ENCODE peak calls at places on chromosome 4, in six cellular contexts. U, X, H, E, L and N are unnamed samples.

GRCh38 chr4:142211444-142211843 is 575.1 kb downstream of the IL15 start:
- DNase-seq in U (no peak), X (no peak), H (peak; percentile 16), E (no peak), L (no peak), N (no peak)

GRCh38 chr4:15847746-15848145 is 69.6 kb downstream of the CD38 start:
- DNase-seq in U (no peak), X (no peak), H (no peak), E (no peak), L (no peak), N (no peak)

GRCh38 chr4:1928356-1929235 is 57.4 kb downstream of the NSD2 start:
- DNase-seq in U (peak; percentile 37), X (no peak), H (no peak), E (no peak), L (no peak), N (no peak)

GRCh38 chr4:6715704-6716017 is 313 bp upstream of the BLOC1S4 start:
- DNase-seq in U (no peak), X (no peak), H (no peak), E (no peak), L (no peak), N (no peak)

GRCh38 chr4:113858924-113859323 is 97.4 kb upstream of the CAMK2D start:
- DNase-seq in U (no peak), X (no peak), H (no peak), E (no peak), L (no peak), N (no peak)

GRCh38 chr4:147761218-147761883 is 29.5 kb downstream of the ARHGAP10 start:
- DNase-seq in U (no peak), X (no peak), H (no peak), E (no peak), L (no peak), N (no peak)

GRCh38 chr4:182643801-182644311 is 273.3 kb downstream of the DCTD start:
- DNase-seq in U (peak; percentile 96), X (no peak), H (no peak), E (no peak), L (no peak), N (no peak)

GRCh38 chr4:48173055-48173991 is 39.3 kb upstream of the TXK start:
- DNase-seq in U (peak; percentile 52), X (no peak), H (peak; percentile 52), E (no peak), L (no peak), N (no peak)

GRCh38 chr4:21830272-21830671 is 118.3 kb downstream of the KCNIP4 start:
- DNase-seq in U (peak; percentile 11), X (no peak), H (no peak), E (no peak), L (no peak), N (no peak)

GRCh38 chr4:2931765-2932560 is 31.2 kb downstream of the NOP14 start:
- DNase-seq in U (no peak), X (peak; percentile 61), H (no peak), E (no peak), L (no peak), N (no peak)

GRCh38 chr4:156654410-156654809 is 317.2 kb downstream of the PDGFC start:
- DNase-seq in U (peak; percentile 85), X (no peak), H (peak; percentile 92), E (no peak), L (no peak), N (no peak)

GRCh38 chr4:138259801-138260200 is 17.7 kb upstream of the SLC7A11 start:
- DNase-seq in U (peak; percentile 82), X (no peak), H (peak; percentile 65), E (peak; percentile 55), L (no peak), N (no peak)

GRCh38 chr4:176792348-176793059 is at the start of gene VEGFC:
- DNase-seq in U (peak; percentile 77), X (peak; percentile 24), H (peak; percentile 66), E (no peak), L (no peak), N (no peak)

GRCh38 chr4:74376888-74377483 is 12.0 kb downstream of the EREG start:
- DNase-seq in U (peak; percentile 58), X (no peak), H (peak; percentile 60), E (no peak), L (no peak), N (peak; percentile 30)

GRCh38 chr4:42411803-42412202 is 14.5 kb downstream of the SHISA3 start:
- DNase-seq in U (no peak), X (no peak), H (no peak), E (no peak), L (no peak), N (no peak)

GRCh38 chr4:183327827-183328226 is 5.6 kb upstream of the CLDN24 start:
- DNase-seq in U (no peak), X (no peak), H (no peak), E (no peak), L (no peak), N (no peak)

GRCh38 chr4:104524591-104524990 is 29.9 kb upstream of the CXXC4 start:
- DNase-seq in U (peak; percentile 73), X (no peak), H (no peak), E (no peak), L (no peak), N (no peak)

GRCh38 chr4:134147941-134148340 is 53.6 kb downstream of the PABPC4L start:
- DNase-seq in U (no peak), X (no peak), H (no peak), E (no peak), L (no peak), N (no peak)

GRCh38 chr4:1369484-1370079 is 22.6 kb downstream of the UVSSA start:
- DNase-seq in U (no peak), X (no peak), H (no peak), E (no peak), L (no peak), N (no peak)

GRCh38 chr4:1748465-1748995 is 27.2 kb downstream of the TACC3 start:
- DNase-seq in U (peak; percentile 37), X (peak; percentile 81), H (peak; percentile 55), E (no peak), L (peak; percentile 48), N (peak; percentile 91)

GRCh38 chr4:82367438-82368097 is 6.2 kb downstream of the HNRNPD start:
- DNase-seq in U (peak; percentile 27), X (no peak), H (no peak), E (no peak), L (no peak), N (no peak)

GRCh38 chr4:82362565-82362964 is 11.2 kb downstream of the HNRNPD start:
- DNase-seq in U (no peak), X (no peak), H (no peak), E (no peak), L (no peak), N (no peak)

GRCh38 chr4:82360298-82361177 is 13.3 kb downstream of the HNRNPD start:
- DNase-seq in U (no peak), X (no peak), H (peak; percentile 40), E (no peak), L (peak; percentile 12), N (peak; percentile 29)

GRCh38 chr4:82358773-82359324 is 14.9 kb downstream of the HNRNPD start:
- DNase-seq in U (no peak), X (no peak), H (no peak), E (no peak), L (no peak), N (no peak)

GRCh38 chr4:82363896-82364487 is 9.8 kb downstream of the HNRNPD start:
- DNase-seq in U (no peak), X (no peak), H (no peak), E (no peak), L (no peak), N (no peak)
- H3K4me1 ChIP-seq in U (peaks cover 2% of the 10 kb centered on the region), X (peaks cover 61% of the 10 kb centered on the region), H (peaks cover 4% of the 10 kb centered on the region), E (peaks cover 19% of the 10 kb centered on the region), L (no peaks in the 10 kb centered on the region), N (peaks cover 27% of the 10 kb centered on the region)

GRCh38 chr4:72283357-72283756 is 251.6 kb downstream of the NPFFR2 start:
- DNase-seq in U (no peak), X (no peak), H (peak; percentile 19), E (no peak), L (no peak), N (no peak)
- H3K4me1 ChIP-seq in U (no peaks in the 10 kb centered on the region), X (no peaks in the 10 kb centered on the region), H (no peaks in the 10 kb centered on the region), E (no peaks in the 10 kb centered on the region), L (no peaks in the 10 kb centered on the region), N (no peaks in the 10 kb centered on the region)

GRCh38 chr4:64327237-64327636 is 82.0 kb downstream of the TECRL start:
- DNase-seq in U (no peak), X (no peak), H (no peak), E (no peak), L (no peak), N (no peak)

GRCh38 chr4:64330143-64330542 is 79.1 kb downstream of the TECRL start:
- DNase-seq in U (no peak), X (no peak), H (peak; percentile 20), E (no peak), L (no peak), N (no peak)

GRCh38 chr4:64326507-64326906 is 82.7 kb downstream of the TECRL start:
- DNase-seq in U (no peak), X (no peak), H (no peak), E (no peak), L (no peak), N (no peak)
- H3K4me1 ChIP-seq in U (no peaks in the 10 kb centered on the region), X (no peaks in the 10 kb centered on the region), H (no peaks in the 10 kb centered on the region), E (no peaks in the 10 kb centered on the region), L (no peaks in the 10 kb centered on the region), N (no peaks in the 10 kb centered on the region)

GRCh38 chr4:153572609-153573008 is 106.4 kb downstream of the TMEM131L start:
- DNase-seq in U (no peak), X (no peak), H (no peak), E (no peak), L (no peak), N (no peak)
- H3K4me1 ChIP-seq in U (no peaks in the 10 kb centered on the region), X (peaks cover 12% of the 10 kb centered on the region), H (peaks cover 5% of the 10 kb centered on the region), E (peaks cover 5% of the 10 kb centered on the region), L (no peaks in the 10 kb centered on the region), N (peaks cover 54% of the 10 kb centered on the region)

GRCh38 chr4:87033902-87034301 is 99.1 kb downstream of the AFF1 start:
- DNase-seq in U (no peak), X (no peak), H (no peak), E (no peak), L (no peak), N (no peak)
- H3K4me1 ChIP-seq in U (peaks cover 34% of the 10 kb centered on the region), X (peaks cover 82% of the 10 kb centered on the region), H (no peaks in the 10 kb centered on the region), E (no peaks in the 10 kb centered on the region), L (peaks cover 2% of the 10 kb centered on the region), N (peaks cover 21% of the 10 kb centered on the region)

DNA sequence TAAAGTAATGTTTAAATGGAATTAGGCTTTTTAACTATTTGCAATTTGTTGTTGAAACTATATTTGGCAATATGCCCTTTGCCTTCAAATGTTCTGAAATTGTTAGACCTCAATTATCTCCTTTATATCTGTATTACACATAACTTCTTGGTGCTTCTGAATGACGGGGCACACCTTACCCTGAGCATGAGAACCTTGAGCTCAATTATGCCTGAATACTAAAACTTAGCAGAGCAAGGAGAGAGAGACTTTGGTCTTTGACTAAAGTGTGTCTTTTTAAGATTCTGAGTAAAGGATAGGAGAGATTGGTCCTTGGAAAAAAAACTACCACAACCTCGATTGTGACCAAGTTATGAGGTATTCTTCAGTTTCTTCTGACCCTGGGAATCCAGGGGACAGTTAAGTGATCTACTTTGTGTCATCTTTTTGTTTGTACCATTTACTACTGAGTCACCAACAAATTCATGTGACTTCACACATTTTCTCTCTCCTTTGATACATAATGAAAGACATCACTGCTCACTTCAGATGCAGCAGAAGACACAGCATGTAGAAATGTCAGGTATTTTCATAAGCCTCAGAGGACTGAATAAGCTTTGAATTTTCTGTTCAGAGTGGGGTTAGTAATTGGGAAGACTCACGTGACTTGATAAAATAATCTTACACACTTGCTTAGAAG is 51.4 kb downstream of the PTTG2 start:
- DNase-seq in U (no peak), X (no peak), H (no peak), E (no peak), L (no peak), N (no peak)
- H3K4me1 ChIP-seq in U (no peaks in the 10 kb centered on the region), X (peaks cover 13% of the 10 kb centered on the region), H (peaks cover 14% of the 10 kb centered on the region), E (no peaks in the 10 kb centered on the region), L (no peaks in the 10 kb centered on the region), N (no peaks in the 10 kb centered on the region)